ENCODE peak calls at places on chromosomes 12 and 14, in four cellular contexts. E, Q, G and S are unnamed samples. For H3K4me1, the result is how much of the 10 kb centered on the place peaks cover.

GRCh38 chr14:103886304-103887169 is 39.2 kb upstream of the PPP1R13B start:
- DNase-seq in E (no peak), Q (no peak), G (no peak), S (no peak)

GRCh38 chr14:65103150-65103760 is 938 bp upstream of the MAX start:
- DNase-seq in E (no peak), Q (no peak), G (peak), S (no peak)

GRCh38 chr12:119096429-119097202 is 82.1 kb upstream of the HSPB8 start:
- DNase-seq in E (no peak), G (no peak), Q (no peak), S (no peak)

GRCh38 chr14:85529803-85530574 is at the start of gene FLRT2:
- DNase-seq in G (peak), E (no peak), Q (no peak), S (no peak)

GRCh38 chr14:51382506-51382905 is 142.5 kb downstream of the TMX1 start:
- DNase-seq in E (no peak), G (no peak), Q (no peak), S (no peak)

GRCh38 chr12:91111366-91112321 is at the start of gene LUM:
- DNase-seq in E (peak), Q (no peak), G (no peak), S (no peak)

GRCh38 chr12:19456176-19456575 is 16.9 kb downstream of the AEBP2 start:
- DNase-seq in Q (no peak), G (no peak), E (no peak), S (no peak)

GRCh38 chr12:130053641-130054040 is 108.6 kb upstream of the FZD10 start:
- DNase-seq in E (no peak), G (peak), Q (no peak), S (no peak)

GRCh38 chr14:74085047-74085637 is 386 bp downstream of the LIN52 start:
- DNase-seq in G (peak), E (peak), Q (no peak), S (no peak)

GRCh38 chr12:69240625-69240984 is 1.2 kb downstream of the CPSF6 start:
- DNase-seq in E (no peak), G (peak), Q (no peak), S (no peak)

GRCh38 chr12:70467476-70467875 is 101.4 kb downstream of the KCNMB4 start:
- DNase-seq in G (no peak), Q (no peak), E (no peak), S (no peak)

GRCh38 chr14:100873083-100873482 is 30.4 kb downstream of the RTL1 start:
- DNase-seq in G (no peak), E (no peak), Q (no peak), S (no peak)

GRCh38 chr14:21069388-21070082 is 569 bp upstream of the ARHGEF40 start:
- DNase-seq in G (no peak), Q (no peak), E (peak), S (no peak)

GRCh38 chr12:104903648-104904423 is 54.3 kb downstream of the SLC41A2 start:
- DNase-seq in G (no peak), Q (no peak), E (peak), S (no peak)

GRCh38 chr12:77830502-77830901 is at the start of gene NAV3:
- DNase-seq in Q (no peak), E (peak), G (no peak), S (no peak)

GRCh38 chr14:77498120-77498979 is at the start of gene ISM2:
- DNase-seq in E (peak), G (peak), Q (no peak), S (no peak)

GRCh38 chr12:45561488-45561887 is 168.0 kb upstream of the ARID2 start:
- DNase-seq in G (no peak), Q (no peak), E (no peak), S (no peak)

GRCh38 chr12:49662998-49663843 is 39.9 kb downstream of the PRPF40B start:
- DNase-seq in G (no peak), E (peak), Q (peak), S (peak)

GRCh38 chr14:65369560-65369959 is 43.0 kb upstream of the FUT8 start:
- DNase-seq in Q (no peak), E (no peak), G (no peak), S (no peak)

GRCh38 chr12:56206373-56207166 is 15.2 kb downstream of the RNF41 start:
- DNase-seq in Q (no peak), G (peak), E (peak), S (no peak)

GRCh38 chr12:3445127-3445978 is 45.6 kb upstream of the PRMT8 start:
- DNase-seq in E (no peak), G (no peak), Q (no peak), S (no peak)

GRCh38 chr12:90062799-90063198 is 354.2 kb upstream of the ATP2B1 start:
- DNase-seq in E (no peak), G (no peak), Q (no peak), S (no peak)

GRCh38 chr12:91889059-91889458 is 256.6 kb downstream of the BTG1 start:
- DNase-seq in E (no peak), G (no peak), Q (no peak), S (no peak)

GRCh38 chr12:68636268-68636667 is 25.6 kb downstream of the RAP1B start:
- DNase-seq in E (peak), G (peak), Q (no peak), S (no peak)

GRCh38 chr12:12560587-12561304 is 1.9 kb downstream of the DUSP16 start:
- DNase-seq in E (peak), Q (no peak), G (peak), S (no peak)

DNA sequence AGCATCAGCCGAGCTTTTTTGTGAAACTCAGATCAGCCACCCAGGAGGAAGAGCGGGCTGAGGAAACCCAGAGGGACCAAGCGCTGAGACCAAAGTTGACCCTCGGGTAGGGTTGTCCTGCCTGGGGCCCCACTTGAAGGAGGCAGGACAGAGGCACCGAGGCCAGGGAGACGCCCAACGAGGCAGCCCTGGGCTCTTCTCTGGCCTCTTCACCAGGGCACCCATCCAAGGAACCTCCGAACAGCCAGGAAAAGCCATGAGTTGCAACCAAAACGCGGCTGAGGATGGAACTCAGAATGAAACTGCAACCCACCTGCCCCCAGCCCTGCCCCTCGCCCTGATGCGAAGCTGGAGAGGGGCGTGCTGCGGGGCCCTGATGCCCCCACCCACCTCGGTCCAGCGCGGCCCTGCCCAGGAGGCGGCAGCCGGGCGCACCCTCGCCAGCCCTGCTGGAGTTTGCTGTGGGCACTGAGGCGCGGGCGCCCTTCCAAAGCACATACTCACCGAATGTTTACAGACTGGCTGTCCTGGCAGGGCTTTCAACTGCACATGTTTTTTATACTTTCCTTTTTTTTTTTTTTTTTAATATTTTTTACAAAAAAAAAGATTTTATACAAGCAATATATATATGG is 41.9 kb downstream of the JDP2 start:
- DNase-seq in G (no peak), Q (no peak), E (no peak), S (no peak)
- H3K4me1 ChIP-seq in G (under half), Q (under half), E (under half), S (under half)

GRCh38 chr12:94799136-94799535 is 148.8 kb upstream of the TMCC3 start:
- DNase-seq in E (no peak), Q (no peak), G (no peak), S (no peak)
- H3K4me1 ChIP-seq in E (under half), Q (under half), G (under half), S (under half)

GRCh38 chr14:80658155-80658554 is 283.4 kb downstream of the CEP128 start:
- DNase-seq in E (no peak), Q (no peak), G (no peak), S (no peak)

GRCh38 chr14:80658733-80659132 is 282.8 kb downstream of the CEP128 start:
- DNase-seq in G (no peak), Q (no peak), E (no peak), S (no peak)

GRCh38 chr14:80653951-80654350 is 287.6 kb downstream of the CEP128 start:
- DNase-seq in E (no peak), Q (no peak), G (no peak), S (no peak)
- H3K4me1 ChIP-seq in E (under half), Q (under half), G (under half), S (under half)

GRCh38 chr12:54388214-54389138 is 3.9 kb upstream of the ZNF385A start:
- DNase-seq in Q (no peak), G (no peak), E (no peak), S (no peak)

GRCh38 chr12:54383041-54383609 is 1.4 kb downstream of the ZNF385A start:
- DNase-seq in E (peak), Q (no peak), G (peak), S (peak)

GRCh38 chr12:54384591-54385041 is at the start of gene ZNF385A:
- DNase-seq in Q (no peak), E (no peak), G (no peak), S (no peak)

GRCh38 chr12:54386781-54387467 is 2.4 kb upstream of the ZNF385A start:
- DNase-seq in Q (no peak), G (no peak), E (no peak), S (no peak)

DNA sequence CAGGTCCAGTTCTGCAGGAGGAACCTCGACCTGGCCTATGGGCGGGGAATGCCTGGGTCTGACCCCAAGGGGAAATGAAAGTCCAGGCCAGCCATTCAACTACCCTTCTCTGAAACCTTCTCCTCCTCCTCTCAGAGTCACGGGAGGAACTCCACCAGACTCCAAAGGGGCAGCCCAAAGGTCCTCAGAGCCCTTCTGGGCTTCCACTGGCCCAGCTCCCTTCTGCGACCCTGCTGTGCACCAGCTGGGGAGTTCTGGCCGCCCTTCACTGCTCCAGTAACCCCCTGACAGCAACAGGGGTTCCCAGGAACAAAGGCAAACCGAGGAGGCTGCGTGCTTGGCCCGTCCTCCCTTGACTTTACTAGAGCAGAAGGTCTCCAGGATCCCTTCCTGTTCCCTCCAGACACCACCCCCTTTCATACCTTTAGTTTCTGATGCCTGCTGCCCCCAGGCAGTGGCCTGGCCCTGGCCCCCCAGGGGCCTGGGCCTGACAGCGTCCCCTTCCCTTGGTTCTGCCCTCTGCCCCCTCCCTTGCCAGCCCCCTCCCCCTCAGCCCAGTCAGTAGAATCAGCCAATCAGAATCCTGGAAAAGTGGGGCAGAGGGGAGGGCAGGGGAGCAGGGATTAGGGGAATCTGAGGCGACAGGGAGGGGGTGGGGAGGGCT is 850 bp upstream of the ZNF385A start:
- DNase-seq in G (no peak), Q (no peak), E (no peak), S (no peak)
- H3K4me1 ChIP-seq in G (under half), Q (under half), E (under half), S (under half)

DNA sequence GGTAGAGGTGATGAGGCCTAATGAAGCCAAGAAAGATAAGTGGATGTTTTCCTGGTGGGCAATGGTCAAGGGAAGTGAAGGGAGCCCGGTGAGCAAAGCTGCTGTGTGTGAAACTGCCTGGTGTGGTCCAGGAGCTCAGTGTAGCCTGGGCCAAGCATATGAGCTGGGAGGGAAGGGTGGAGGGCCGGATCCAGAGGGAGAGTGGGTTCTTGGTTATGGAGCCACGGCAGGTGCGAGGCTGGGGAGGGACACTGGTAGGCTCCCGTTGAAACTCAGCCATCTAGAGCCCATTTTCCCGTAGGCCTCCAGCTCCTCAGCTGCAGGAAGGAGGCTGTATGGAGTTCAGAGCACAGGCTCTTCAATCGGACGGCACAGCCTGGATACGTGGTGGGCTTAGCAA is 10.2 kb upstream of the CLMN start:
- DNase-seq in Q (no peak), G (no peak), E (no peak), S (no peak)
- H3K4me1 ChIP-seq in Q (under half), G (under half), E (under half), S (under half)

DNA sequence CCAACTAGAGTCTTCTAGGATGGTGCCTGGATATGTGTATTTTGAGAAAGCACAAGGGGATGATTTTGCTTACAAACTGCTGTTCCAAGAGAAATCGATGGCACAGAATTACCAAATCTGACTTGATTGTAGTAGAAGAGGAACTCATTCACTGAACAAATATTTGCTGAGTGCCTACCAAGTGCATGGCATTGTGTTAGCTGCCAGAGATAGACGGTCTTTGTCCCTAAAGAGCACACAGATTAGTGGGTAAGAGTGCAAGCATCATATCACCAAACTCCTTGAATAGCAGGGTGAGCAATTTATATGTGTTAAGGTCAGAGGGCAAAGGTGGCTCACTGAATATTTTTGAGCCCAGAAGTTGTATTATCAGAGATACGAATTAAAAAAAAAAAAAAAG is 3.5 kb upstream of the FOXN3 start:
- DNase-seq in E (no peak), G (no peak), Q (no peak), S (no peak)
- H3K4me1 ChIP-seq in E (under half), G (under half), Q (under half), S (under half)

DNA sequence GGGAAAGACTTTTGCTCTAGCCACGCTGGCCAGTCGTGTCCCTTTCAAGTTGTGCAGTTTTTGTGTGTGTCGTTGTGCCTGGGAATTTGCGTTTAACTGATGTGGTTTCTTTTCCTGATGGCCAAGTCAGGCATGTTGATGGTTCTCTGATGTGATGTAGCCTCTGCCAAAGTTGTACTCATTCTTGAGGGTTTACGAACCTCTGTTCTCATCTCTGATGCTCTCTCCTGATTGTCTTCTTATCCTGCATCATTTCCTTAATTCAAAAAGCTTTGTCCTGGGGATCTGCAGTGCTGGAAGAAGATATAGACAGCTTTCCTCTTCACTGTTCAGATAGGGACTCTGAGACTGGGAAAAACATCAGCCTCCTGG is 25.4 kb downstream of the CD9 start:
- DNase-seq in G (no peak), Q (no peak), E (peak), S (no peak)
- H3K4me1 ChIP-seq in G (under half), Q (under half), E (under half), S (under half)